ENCODE peak calls at places on chromosomes 11 and 22, in ten cellular contexts. W is bronchial epithelial cell; J is spleen; T is MM.1S; E is aorta; X is fibroblast of lung; D is CD8-positive, alpha-beta memory T cell; I is prostate gland; P is BJ; R is gastrocnemius medialis. G is an unnamed sample.

GRCh38 chr11:64313491-64314145 is 3.7 kb downstream of the TRMT112 start:
- DNase-seq in R (peak; percentile 79), P (no peak), X (peak; percentile 48), T (no peak), I (no peak), W (no peak), J (peak; percentile 82), E (peak; percentile 87), D (no peak), G (peak; percentile 80)

GRCh38 chr22:19974233-19974861 is 32.7 kb upstream of the TXNRD2 start:
- DNase-seq in W (no peak), R (no peak), X (peak; percentile 32), E (no peak), T (peak; percentile 27), J (no peak), P (no peak), D (no peak), I (no peak), G (no peak)

GRCh38 chr11:71307811-71308645 is 55.7 kb upstream of the SHANK2 start:
- DNase-seq in T (no peak), I (no peak), R (no peak), P (no peak), D (no peak), X (no peak), J (peak; percentile 31), E (peak; percentile 26), W (no peak), G (no peak)

GRCh38 chr11:62879554-62879953 is 1.1 kb upstream of the SLC3A2 start:
- DNase-seq in X (peak; percentile 39), R (peak; percentile 66), E (no peak), T (no peak), I (peak; percentile 72), D (no peak), P (no peak), J (no peak), W (no peak), G (no peak)

GRCh38 chr22:40890881-40891280 is 29.0 kb upstream of the DNAJB7 start:
- DNase-seq in X (peak; percentile 14), J (no peak), E (no peak), I (no peak), T (no peak), P (no peak), W (no peak), R (no peak), D (no peak), G (no peak)

GRCh38 chr11:65802841-65803240 is 16.0 kb downstream of the OVOL1 start:
- DNase-seq in E (no peak), W (no peak), I (no peak), J (no peak), P (no peak), R (no peak), D (no peak), X (no peak), T (peak; percentile 59), G (no peak)

GRCh38 chr11:57599381-57599780 is 1.9 kb downstream of the SERPING1 start:
- DNase-seq in W (peak; percentile 42), I (no peak), E (no peak), J (no peak), T (no peak), P (no peak), X (peak; percentile 3), D (no peak), R (no peak), G (no peak)

GRCh38 chr11:2921742-2922493 is 7.3 kb downstream of the PHLDA2 start:
- DNase-seq in D (no peak), X (no peak), R (no peak), E (no peak), T (no peak), P (no peak), W (no peak), J (no peak), I (no peak), G (no peak)

GRCh38 chr11:27934830-27935145 is 173.2 kb downstream of the KIF18A start:
- DNase-seq in W (peak; percentile 93), I (no peak), X (peak; percentile 90), E (no peak), P (peak; percentile 76), T (no peak), J (no peak), R (no peak), D (no peak), G (no peak)

GRCh38 chr11:36027731-36028130 is 83.9 kb downstream of the LDLRAD3 start:
- DNase-seq in J (no peak), X (no peak), W (no peak), I (no peak), T (no peak), D (no peak), E (no peak), R (peak; percentile 30), P (no peak), G (peak; percentile 60)

GRCh38 chr22:22120160-22120559 is 124.4 kb upstream of the VPREB1 start:
- DNase-seq in T (no peak), P (no peak), E (no peak), J (no peak), I (no peak), R (no peak), D (no peak), W (no peak), X (no peak), G (no peak)

GRCh38 chr11:23725752-23726151 is 771.1 kb upstream of the LUZP2 start:
- DNase-seq in P (no peak), I (no peak), R (no peak), E (no peak), T (no peak), X (peak; percentile 2), W (no peak), J (no peak), D (no peak), G (no peak)

GRCh38 chr22:28557184-28557583 is 122.5 kb downstream of the TTC28 start:
- DNase-seq in T (no peak), I (no peak), X (no peak), R (no peak), D (no peak), P (no peak), E (no peak), W (no peak), J (no peak), G (no peak)
- H3K36me3 ChIP-seq in T (no peaks in the 10 kb centered on the region), I (no peaks in the 10 kb centered on the region), X (no peaks in the 10 kb centered on the region), R (no peaks in the 10 kb centered on the region), D (no peaks in the 10 kb centered on the region), P (no peaks in the 10 kb centered on the region), E (no peaks in the 10 kb centered on the region), W (no peaks in the 10 kb centered on the region), J (no peaks in the 10 kb centered on the region), G (no peaks in the 10 kb centered on the region)

DNA sequence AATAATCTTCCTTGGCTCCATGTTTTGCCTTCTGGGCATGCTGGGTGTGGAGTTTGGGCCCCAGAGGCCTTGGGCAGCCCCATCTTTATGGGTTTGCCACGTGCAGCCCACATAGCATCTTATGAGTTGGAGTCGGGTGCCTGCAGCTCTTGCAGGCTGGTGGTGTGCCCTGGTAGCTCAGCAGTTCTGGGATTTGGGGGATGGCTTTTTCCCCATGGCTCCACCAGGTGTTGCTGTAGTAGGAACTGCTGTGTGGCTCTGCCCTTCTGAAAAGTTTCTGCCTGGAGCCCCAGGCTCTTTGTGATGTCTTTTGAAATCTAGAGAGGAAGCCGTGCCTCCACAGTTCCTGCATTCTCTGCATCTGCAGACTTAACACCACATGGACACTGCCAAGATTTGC is 16.8 kb downstream of the EED start:
- DNase-seq in D (no peak), R (no peak), T (no peak), E (no peak), X (no peak), W (no peak), J (no peak), P (no peak), I (no peak), G (no peak)
- H3K36me3 ChIP-seq in D (peaks cover 10% of the 10 kb centered on the region), R (peaks cover 17% of the 10 kb centered on the region), T (no peaks in the 10 kb centered on the region), E (no peaks in the 10 kb centered on the region), X (peaks cover 1% of the 10 kb centered on the region), W (peaks cover 5% of the 10 kb centered on the region), J (peaks cover 95% of the 10 kb centered on the region), P (peaks cover 4% of the 10 kb centered on the region), I (no peaks in the 10 kb centered on the region), G (no peaks in the 10 kb centered on the region)

DNA sequence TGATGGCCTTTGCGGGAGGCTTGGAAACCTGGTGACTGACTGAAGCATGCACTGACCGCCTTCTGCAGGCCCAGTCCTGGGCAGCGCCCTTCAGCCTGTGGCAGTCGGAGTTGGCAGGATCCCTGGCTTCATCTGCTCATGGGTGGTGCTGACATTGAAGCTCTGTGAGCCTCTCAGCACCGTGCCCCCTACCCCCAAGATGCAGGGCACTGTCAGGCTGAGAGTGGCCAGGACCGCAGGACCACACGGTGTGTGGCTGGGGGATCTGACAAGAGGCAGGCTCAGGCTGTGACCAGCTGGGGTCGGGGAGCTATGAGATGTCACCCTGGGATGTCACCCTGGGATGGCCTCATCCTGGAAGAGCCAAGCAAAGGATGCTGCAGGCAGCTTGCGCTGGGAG is 32.7 kb downstream of the TBC1D22A start:
- DNase-seq in R (no peak), D (no peak), W (no peak), P (no peak), X (no peak), I (no peak), E (peak; percentile 68), J (peak; percentile 51), T (no peak), G (no peak)
- H3K36me3 ChIP-seq in R (peaks cover 36% of the 10 kb centered on the region), D (peaks cover 23% of the 10 kb centered on the region), W (peaks cover 16% of the 10 kb centered on the region), P (peaks cover 28% of the 10 kb centered on the region), X (peaks cover 7% of the 10 kb centered on the region), I (no peaks in the 10 kb centered on the region), E (no peaks in the 10 kb centered on the region), J (peaks cover 82% of the 10 kb centered on the region), T (no peaks in the 10 kb centered on the region), G (peaks cover 2% of the 10 kb centered on the region)

GRCh38 chr22:25908755-25909154 is 166.8 kb downstream of the MYO18B start:
- DNase-seq in W (no peak), E (no peak), I (no peak), P (no peak), X (no peak), R (no peak), J (no peak), D (no peak), T (no peak), G (no peak)

GRCh38 chr22:25908212-25908611 is 166.2 kb downstream of the MYO18B start:
- DNase-seq in J (no peak), P (no peak), E (no peak), R (no peak), W (no peak), D (no peak), X (no peak), T (no peak), I (no peak), G (no peak)

GRCh38 chr22:25909988-25910387 is 168.0 kb downstream of the MYO18B start:
- DNase-seq in J (no peak), D (no peak), T (no peak), W (no peak), R (no peak), X (no peak), I (no peak), P (no peak), E (no peak), G (no peak)

DNA sequence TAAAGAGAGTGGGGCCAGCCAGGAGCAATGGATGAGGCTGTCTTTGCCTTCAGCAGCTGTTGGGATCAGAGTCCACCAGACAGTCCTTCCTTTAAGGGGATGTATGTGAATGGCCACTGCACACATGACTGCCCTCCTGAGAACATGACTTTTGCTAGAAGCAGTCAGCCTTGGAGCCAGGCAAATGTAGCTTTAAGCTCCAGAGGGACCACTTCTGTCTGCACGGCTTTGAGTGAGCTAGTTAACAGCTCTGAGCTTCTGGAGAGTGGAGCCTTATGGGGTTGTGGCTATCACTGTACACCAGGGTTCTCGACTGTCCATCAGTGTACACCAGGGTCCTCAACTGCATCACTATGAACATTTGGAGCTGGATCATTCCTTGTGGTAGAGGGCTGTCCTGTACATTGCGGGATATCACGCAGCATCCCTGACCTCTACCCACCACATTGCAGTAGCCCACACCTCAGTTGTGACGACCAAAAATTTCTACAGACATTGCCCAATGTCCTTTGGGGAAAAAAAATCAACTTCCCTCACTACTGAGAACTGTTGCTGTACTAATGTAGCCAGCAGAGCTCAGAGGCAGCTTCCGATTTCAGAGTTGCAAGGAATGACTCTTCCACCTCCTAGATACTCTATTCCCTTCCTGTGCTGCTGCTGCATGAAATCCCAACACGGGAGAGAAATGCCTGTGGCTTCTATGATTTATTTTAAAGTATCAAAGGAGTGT is 169.4 kb downstream of the MYO18B start:
- DNase-seq in T (no peak), P (no peak), E (no peak), I (no peak), X (no peak), W (no peak), D (no peak), R (no peak), J (no peak), G (no peak)
- H3K36me3 ChIP-seq in T (no peaks in the 10 kb centered on the region), P (no peaks in the 10 kb centered on the region), E (peaks cover 2% of the 10 kb centered on the region), I (no peaks in the 10 kb centered on the region), X (no peaks in the 10 kb centered on the region), W (no peaks in the 10 kb centered on the region), D (no peaks in the 10 kb centered on the region), R (peaks cover 55% of the 10 kb centered on the region), J (no peaks in the 10 kb centered on the region), G (no peaks in the 10 kb centered on the region)